ENCODE peak calls at places on chromosomes 13 and 19, in nine cellular contexts. One of them, this sample, is unnamed.
A peak's percentile ranks its signal among the peaks of the same experiment; 100 is the strongest.

GRCh38 chr19:4639531-4640246 is 373 bp downstream of the TNFAIP8L1 start:
- DNase-seq in cardiac muscle cell: no peak
- DNase-seq in GM06990: peak; percentile 41
- DNase-seq in OCI-LY7: no peak
- DNase-seq in thoracic aorta: no peak
- DNase-seq in neural progenitor cell: no peak
- DNase-seq in AG04450: no peak
- DNase-seq in tibial artery: no peak
- DNase-seq in A549: no peak
- DNase-seq in this sample: no peak

GRCh38 chr19:16218851-16219250 is 21.1 kb downstream of the AP1M1 start:
- DNase-seq in cardiac muscle cell: no peak
- DNase-seq in GM06990: no peak
- DNase-seq in OCI-LY7: no peak
- DNase-seq in thoracic aorta: no peak
- DNase-seq in neural progenitor cell: no peak
- DNase-seq in AG04450: no peak
- DNase-seq in tibial artery: no peak
- DNase-seq in A549: no peak
- DNase-seq in this sample: no peak

GRCh38 chr13:98447881-98448641 is 128.8 kb downstream of the STK24 start:
- DNase-seq in cardiac muscle cell: peak; percentile 82
- DNase-seq in GM06990: no peak
- DNase-seq in OCI-LY7: peak; percentile 70
- DNase-seq in thoracic aorta: no peak
- DNase-seq in neural progenitor cell: peak; percentile 90
- DNase-seq in AG04450: no peak
- DNase-seq in tibial artery: no peak
- DNase-seq in A549: peak; percentile 45
- DNase-seq in this sample: no peak

GRCh38 chr13:27014406-27015359 is 156.9 kb downstream of the USP12 start:
- DNase-seq in cardiac muscle cell: no peak
- DNase-seq in GM06990: no peak
- DNase-seq in OCI-LY7: no peak
- DNase-seq in thoracic aorta: no peak
- DNase-seq in neural progenitor cell: no peak
- DNase-seq in AG04450: no peak
- DNase-seq in tibial artery: no peak
- DNase-seq in A549: no peak
- DNase-seq in this sample: no peak

GRCh38 chr19:35451278-35452096 is 3.4 kb downstream of the FFAR2 start:
- DNase-seq in cardiac muscle cell: no peak
- DNase-seq in GM06990: peak; percentile 74
- DNase-seq in OCI-LY7: peak; percentile 43
- DNase-seq in thoracic aorta: no peak
- DNase-seq in neural progenitor cell: no peak
- DNase-seq in AG04450: no peak
- DNase-seq in tibial artery: no peak
- DNase-seq in A549: no peak
- DNase-seq in this sample: no peak

GRCh38 chr19:12886943-12887747 is at the start of gene KLF1:
- DNase-seq in cardiac muscle cell: no peak
- DNase-seq in GM06990: no peak
- DNase-seq in OCI-LY7: no peak
- DNase-seq in thoracic aorta: no peak
- DNase-seq in neural progenitor cell: no peak
- DNase-seq in AG04450: no peak
- DNase-seq in tibial artery: no peak
- DNase-seq in A549: no peak
- DNase-seq in this sample: no peak

GRCh38 chr19:12111176-12111575 is 29.0 kb downstream of the ZNF20 start:
- DNase-seq in cardiac muscle cell: no peak
- DNase-seq in GM06990: no peak
- DNase-seq in OCI-LY7: no peak
- DNase-seq in thoracic aorta: no peak
- DNase-seq in neural progenitor cell: no peak
- DNase-seq in AG04450: no peak
- DNase-seq in tibial artery: no peak
- DNase-seq in A549: no peak
- DNase-seq in this sample: no peak

GRCh38 chr19:13502231-13502630 is 4.0 kb downstream of the CACNA1A start:
- DNase-seq in cardiac muscle cell: no peak
- DNase-seq in GM06990: no peak
- DNase-seq in OCI-LY7: no peak
- DNase-seq in thoracic aorta: no peak
- DNase-seq in neural progenitor cell: no peak
- DNase-seq in AG04450: no peak
- DNase-seq in tibial artery: no peak
- DNase-seq in A549: no peak
- DNase-seq in this sample: no peak

GRCh38 chr13:73106513-73107214 is 47.9 kb downstream of the KLF5 start:
- DNase-seq in cardiac muscle cell: no peak
- DNase-seq in GM06990: no peak
- DNase-seq in OCI-LY7: no peak
- DNase-seq in thoracic aorta: no peak
- DNase-seq in neural progenitor cell: no peak
- DNase-seq in AG04450: no peak
- DNase-seq in tibial artery: no peak
- DNase-seq in A549: no peak
- DNase-seq in this sample: no peak

GRCh38 chr19:5536337-5536894 is 31.3 kb downstream of the TINCR start:
- DNase-seq in cardiac muscle cell: peak; percentile 97
- DNase-seq in GM06990: no peak
- DNase-seq in OCI-LY7: no peak
- DNase-seq in thoracic aorta: no peak
- DNase-seq in neural progenitor cell: peak; percentile 97
- DNase-seq in AG04450: no peak
- DNase-seq in tibial artery: no peak
- DNase-seq in A549: peak; percentile 23
- DNase-seq in this sample: no peak

GRCh38 chr13:104357174-104357573 is 1291.0 kb upstream of the SLC10A2 start:
- DNase-seq in cardiac muscle cell: no peak
- DNase-seq in GM06990: no peak
- DNase-seq in OCI-LY7: no peak
- DNase-seq in thoracic aorta: no peak
- DNase-seq in neural progenitor cell: peak; percentile 18
- DNase-seq in AG04450: no peak
- DNase-seq in tibial artery: no peak
- DNase-seq in A549: no peak
- DNase-seq in this sample: no peak

GRCh38 chr19:14544977-14545715 is 15.8 kb downstream of the TECR start:
- DNase-seq in cardiac muscle cell: no peak
- DNase-seq in GM06990: no peak
- DNase-seq in OCI-LY7: no peak
- DNase-seq in thoracic aorta: no peak
- DNase-seq in neural progenitor cell: no peak
- DNase-seq in AG04450: no peak
- DNase-seq in tibial artery: no peak
- DNase-seq in A549: no peak
- DNase-seq in this sample: no peak

GRCh38 chr13:93145199-93145598 is 81.4 kb upstream of the GPC6 start:
- DNase-seq in cardiac muscle cell: no peak
- DNase-seq in GM06990: no peak
- DNase-seq in OCI-LY7: no peak
- DNase-seq in thoracic aorta: no peak
- DNase-seq in neural progenitor cell: no peak
- DNase-seq in AG04450: no peak
- DNase-seq in tibial artery: no peak
- DNase-seq in A549: no peak
- DNase-seq in this sample: no peak

GRCh38 chr13:93147293-93147645 is 79.3 kb upstream of the GPC6 start:
- DNase-seq in cardiac muscle cell: no peak
- DNase-seq in GM06990: no peak
- DNase-seq in OCI-LY7: no peak
- DNase-seq in thoracic aorta: no peak
- DNase-seq in neural progenitor cell: no peak
- DNase-seq in AG04450: no peak
- DNase-seq in tibial artery: no peak
- DNase-seq in A549: no peak
- DNase-seq in this sample: no peak

GRCh38 chr13:93151277-93151676 is 75.3 kb upstream of the GPC6 start:
- DNase-seq in cardiac muscle cell: no peak
- DNase-seq in GM06990: no peak
- DNase-seq in OCI-LY7: no peak
- DNase-seq in thoracic aorta: no peak
- DNase-seq in neural progenitor cell: no peak
- DNase-seq in AG04450: peak; percentile 60
- DNase-seq in tibial artery: no peak
- DNase-seq in A549: no peak
- DNase-seq in this sample: no peak

GRCh38 chr13:93146584-93147292 is 79.9 kb upstream of the GPC6 start:
- DNase-seq in cardiac muscle cell: no peak
- DNase-seq in GM06990: no peak
- DNase-seq in OCI-LY7: no peak
- DNase-seq in thoracic aorta: no peak
- DNase-seq in neural progenitor cell: no peak
- DNase-seq in AG04450: peak; percentile 37
- DNase-seq in tibial artery: no peak
- DNase-seq in A549: no peak
- DNase-seq in this sample: no peak

DNA sequence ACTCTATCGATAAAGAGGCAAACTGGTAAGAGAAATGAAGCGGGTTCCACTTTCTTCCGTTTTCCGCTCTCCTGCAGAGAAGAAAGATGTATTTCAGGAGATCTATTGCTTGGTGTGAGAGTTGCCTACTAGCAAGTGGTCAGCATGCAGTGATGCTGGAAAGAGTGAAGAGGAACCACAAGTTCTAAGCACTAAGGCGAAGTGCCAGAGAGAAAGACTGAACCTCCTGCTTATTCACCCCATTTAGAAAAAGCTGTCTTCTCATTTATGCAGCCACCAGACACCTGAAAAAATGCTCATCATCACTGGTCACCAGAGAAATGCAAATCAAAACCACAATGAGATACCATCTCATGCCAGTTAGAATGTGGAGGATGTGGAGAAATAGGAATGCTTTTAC is 78.7 kb upstream of the GPC6 start:
- DNase-seq in cardiac muscle cell: no peak
- DNase-seq in GM06990: no peak
- DNase-seq in OCI-LY7: no peak
- DNase-seq in thoracic aorta: no peak
- DNase-seq in neural progenitor cell: no peak
- DNase-seq in AG04450: no peak
- DNase-seq in tibial artery: no peak
- DNase-seq in A549: no peak
- DNase-seq in this sample: no peak
- TF ChIP-seq CTCF in cardiac muscle cell: no peak
- TF ChIP-seq CTCF in GM06990: no peak
- TF ChIP-seq CTCF in OCI-LY7: no peak
- TF ChIP-seq CTCF in thoracic aorta: no peak
- TF ChIP-seq CTCF in neural progenitor cell: no peak
- TF ChIP-seq CTCF in AG04450: no peak
- TF ChIP-seq CTCF in tibial artery: no peak
- TF ChIP-seq CTCF in A549: no peak
- TF ChIP-seq CTCF in this sample: no peak

DNA sequence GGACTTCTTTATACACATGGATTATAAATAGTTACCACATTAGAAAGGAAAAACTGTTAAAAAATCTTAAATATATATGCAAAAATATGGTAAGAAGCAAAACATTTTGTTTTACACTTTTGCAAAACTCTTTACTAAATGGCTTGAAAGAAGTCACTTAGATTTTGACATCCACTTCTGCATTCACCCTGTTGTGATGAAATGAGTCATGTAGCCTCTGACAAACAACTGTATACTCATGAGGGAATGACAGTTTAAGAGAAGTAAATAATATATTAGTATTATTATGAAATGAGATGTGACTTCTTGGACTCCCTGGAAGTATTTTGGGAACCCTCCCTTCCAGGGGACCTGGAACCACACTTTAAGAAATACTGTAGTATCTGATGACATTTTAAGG is 275.6 kb downstream of the DACH1 start:
- DNase-seq in cardiac muscle cell: no peak
- DNase-seq in GM06990: no peak
- DNase-seq in OCI-LY7: no peak
- DNase-seq in thoracic aorta: no peak
- DNase-seq in neural progenitor cell: no peak
- DNase-seq in AG04450: no peak
- DNase-seq in tibial artery: no peak
- DNase-seq in A549: no peak
- DNase-seq in this sample: no peak
- TF ChIP-seq CTCF in cardiac muscle cell: no peak
- TF ChIP-seq CTCF in GM06990: no peak
- TF ChIP-seq CTCF in OCI-LY7: no peak
- TF ChIP-seq CTCF in thoracic aorta: no peak
- TF ChIP-seq CTCF in neural progenitor cell: no peak
- TF ChIP-seq CTCF in AG04450: no peak
- TF ChIP-seq CTCF in tibial artery: no peak
- TF ChIP-seq CTCF in A549: no peak
- TF ChIP-seq CTCF in this sample: no peak

GRCh38 chr13:28268800-28269223 is 130.5 kb downstream of the PAN3 start:
- DNase-seq in cardiac muscle cell: no peak
- DNase-seq in GM06990: peak; percentile 84
- DNase-seq in OCI-LY7: peak; percentile 88
- DNase-seq in thoracic aorta: no peak
- DNase-seq in neural progenitor cell: no peak
- DNase-seq in AG04450: no peak
- DNase-seq in tibial artery: no peak
- DNase-seq in A549: no peak
- DNase-seq in this sample: no peak

GRCh38 chr13:28273919-28274318 is 135.6 kb downstream of the PAN3 start:
- DNase-seq in cardiac muscle cell: no peak
- DNase-seq in GM06990: no peak
- DNase-seq in OCI-LY7: peak; percentile 40
- DNase-seq in thoracic aorta: no peak
- DNase-seq in neural progenitor cell: peak; percentile 6
- DNase-seq in AG04450: no peak
- DNase-seq in tibial artery: no peak
- DNase-seq in A549: no peak
- DNase-seq in this sample: no peak
- TF ChIP-seq CTCF in cardiac muscle cell: no peak
- TF ChIP-seq CTCF in GM06990: no peak
- TF ChIP-seq CTCF in OCI-LY7: peak; percentile 66
- TF ChIP-seq CTCF in thoracic aorta: no peak
- TF ChIP-seq CTCF in neural progenitor cell: peak; percentile 27
- TF ChIP-seq CTCF in AG04450: peak; percentile 11
- TF ChIP-seq CTCF in tibial artery: no peak
- TF ChIP-seq CTCF in A549: no peak
- TF ChIP-seq CTCF in this sample: no peak

DNA sequence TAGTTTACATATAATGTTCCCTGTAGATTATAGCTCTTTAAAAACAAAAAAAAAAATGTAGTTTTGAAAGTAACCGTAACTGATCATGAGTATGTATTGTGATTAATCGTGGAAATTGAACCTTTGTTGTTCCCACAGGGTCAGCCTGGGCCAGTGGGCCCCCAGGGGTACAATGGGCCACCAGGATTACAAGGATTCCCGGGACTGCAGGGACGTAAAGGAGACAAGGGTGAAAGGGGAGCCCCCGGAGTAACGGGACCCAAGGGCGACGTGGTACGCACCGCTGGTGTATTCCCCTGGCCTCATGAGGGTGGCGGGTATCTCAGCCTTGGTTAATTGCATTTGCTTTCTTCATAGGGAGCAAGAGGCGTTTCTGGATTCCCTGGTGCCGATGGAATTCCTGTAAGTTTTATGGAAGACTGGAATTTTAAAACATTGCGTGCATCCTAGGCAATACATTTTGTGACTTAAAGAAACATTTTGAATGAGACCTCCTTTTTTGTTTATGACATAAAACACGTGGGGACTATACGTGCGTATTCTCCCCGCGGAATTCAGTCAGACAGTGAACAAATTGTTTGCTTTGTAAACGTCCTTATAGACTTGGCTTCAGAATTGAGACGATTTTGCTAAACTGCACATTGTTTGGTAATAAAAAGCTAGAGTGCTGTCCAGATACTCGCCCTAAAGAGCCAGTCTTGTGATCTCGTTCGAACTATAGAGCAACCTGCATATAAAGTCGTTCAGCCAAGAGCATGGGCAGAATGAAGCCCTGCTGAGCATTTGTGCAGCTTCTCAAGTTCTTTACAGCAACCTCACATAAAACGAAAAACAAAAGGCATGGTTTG is 117.7 kb downstream of the COL4A2 start:
- DNase-seq in cardiac muscle cell: no peak
- DNase-seq in GM06990: no peak
- DNase-seq in OCI-LY7: no peak
- DNase-seq in thoracic aorta: no peak
- DNase-seq in neural progenitor cell: no peak
- DNase-seq in AG04450: peak; percentile 26
- DNase-seq in tibial artery: no peak
- DNase-seq in A549: no peak
- DNase-seq in this sample: no peak
- TF ChIP-seq CTCF in cardiac muscle cell: no peak
- TF ChIP-seq CTCF in GM06990: no peak
- TF ChIP-seq CTCF in OCI-LY7: no peak
- TF ChIP-seq CTCF in thoracic aorta: no peak
- TF ChIP-seq CTCF in neural progenitor cell: no peak
- TF ChIP-seq CTCF in AG04450: no peak
- TF ChIP-seq CTCF in tibial artery: no peak
- TF ChIP-seq CTCF in A549: no peak
- TF ChIP-seq CTCF in this sample: no peak